ENCODE peak calls at places on chromosome 10, in five cellular contexts. M, V, W, F and X are unnamed samples.

GRCh38 chr10:6136215-6137201 is 47.7 kb downstream of the RBM17 start:
- DNase-seq in M (no peak), V (peak; percentile 66), W (no peak), F (no peak), X (no peak)

GRCh38 chr10:102208311-102209035 is 17.6 kb upstream of the ELOVL3 start:
- DNase-seq in M (no peak), V (no peak), W (no peak), F (no peak), X (no peak)

GRCh38 chr10:50596456-50596855 is 27.3 kb downstream of the SGMS1 start:
- DNase-seq in M (no peak), V (no peak), W (no peak), F (no peak), X (no peak)

GRCh38 chr10:34522542-34522941 is 292.6 kb downstream of the PARD3 start:
- DNase-seq in M (peak; percentile 36), V (no peak), W (no peak), F (no peak), X (peak; percentile 55)

GRCh38 chr10:126663328-126663727 is 7.2 kb downstream of the C10orf90 start:
- DNase-seq in M (no peak), V (no peak), W (no peak), F (no peak), X (no peak)

GRCh38 chr10:22148956-22149355 is 68.9 kb downstream of the EBLN1 start:
- DNase-seq in M (no peak), V (no peak), W (no peak), F (no peak), X (no peak)

GRCh38 chr10:98344589-98345038 is 70.4 kb downstream of the PYROXD2 start:
- DNase-seq in M (no peak), V (no peak), W (no peak), F (no peak), X (no peak)

GRCh38 chr10:132876967-132877366 is 65.4 kb downstream of the CFAP46 start:
- DNase-seq in M (no peak), V (no peak), W (no peak), F (no peak), X (no peak)

GRCh38 chr10:95660283-95660682 is 3.8 kb upstream of the ALDH18A1 start:
- DNase-seq in M (no peak), V (no peak), W (no peak), F (no peak), X (no peak)

GRCh38 chr10:51910596-51910995 is 211.2 kb upstream of the CSTF2T start:
- DNase-seq in M (no peak), V (no peak), W (no peak), F (no peak), X (peak; percentile 47)
- H3K4me3 ChIP-seq in M (no peak overlapping the region), V (no peak overlapping the region), W (no peak overlapping the region), F (no peak overlapping the region), X (peak overlapping the region; percentile 17)

DNA sequence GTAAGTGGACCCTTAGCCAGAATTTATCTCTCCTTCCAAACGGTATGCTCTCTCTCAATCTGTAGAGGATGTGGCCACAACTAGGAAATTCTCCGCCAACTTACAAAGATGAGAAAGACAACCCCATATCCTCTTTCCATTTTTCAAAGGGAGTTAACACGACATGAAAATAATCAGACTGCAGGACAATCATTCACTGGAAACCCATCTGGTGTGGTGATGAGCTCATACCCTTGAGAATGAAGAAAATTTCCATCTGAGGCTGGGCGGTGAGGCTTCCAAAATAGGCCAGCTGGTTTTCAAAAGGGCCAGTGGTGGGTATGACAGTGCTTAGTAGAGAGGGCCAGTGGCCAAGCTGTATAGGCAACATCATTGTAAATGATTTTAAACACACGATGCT is 369.6 kb downstream of the FRMD4A start:
- DNase-seq in M (no peak), V (no peak), W (no peak), F (no peak), X (no peak)
- TF ChIP-seq JUNB in M (no peak), V (no peak), W (no peak), F (no peak), X (no peak)

GRCh38 chr10:8331896-8332729 is 277.6 kb downstream of the GATA3 start:
- DNase-seq in M (peak; percentile 34), V (no peak), W (no peak), F (no peak), X (peak; percentile 64)
- H3K4me3 ChIP-seq in M (peak overlapping the region; percentile 39), V (peak overlapping the region; percentile 5), W (no peak overlapping the region), F (no peak overlapping the region), X (peak overlapping the region; percentile 68)

DNA sequence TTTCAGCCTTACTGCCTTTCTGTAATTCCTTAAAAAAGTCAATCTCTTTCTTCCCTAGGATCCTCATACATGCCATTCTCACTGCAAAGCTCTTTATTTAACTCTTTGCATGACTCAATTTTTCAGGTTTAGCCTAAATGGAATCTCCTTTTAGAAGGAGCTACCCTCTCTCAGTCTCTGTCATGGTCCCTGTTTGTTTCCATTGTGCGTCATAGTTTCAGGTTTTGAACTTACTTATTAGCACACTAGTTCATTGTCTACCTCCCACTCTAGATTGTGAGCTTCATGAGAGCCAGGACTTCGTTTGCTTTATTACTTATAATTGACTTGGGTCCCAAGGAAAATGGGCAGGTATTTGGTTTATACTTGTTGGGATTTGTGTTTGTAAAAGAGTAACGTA is 251.8 kb downstream of the SORCS3 start:
- DNase-seq in M (no peak), V (no peak), W (no peak), F (no peak), X (no peak)
- TF ChIP-seq JUNB in M (no peak), V (no peak), W (no peak), F (no peak), X (no peak)